ENCODE peak calls at places on chromosomes 6 and 20, in eight cellular contexts. S is tibial nerve, U is K562, C is sigmoid colon, A is transverse colon, I is HepG2, J is stomach, W is suprapubic skin. F is an unnamed sample. For H3K4me1, the result is how much of the 10 kb centered on the place peaks cover.

GRCh38 chr6:15893556-15894253 is 230.9 kb upstream of the DTNBP1 start:
- DNase-seq in S (no peak), U (peak), C (no peak), A (no peak), I (peak), J (no peak), W (no peak), F (no peak)

GRCh38 chr20:53828673-53829085 is 235.0 kb upstream of the ZNF217 start:
- DNase-seq in S (no peak), U (peak), C (peak), A (no peak), I (no peak), J (no peak), W (no peak), F (no peak)

GRCh38 chr20:313948-314347 is 11.4 kb upstream of the SOX12 start:
- DNase-seq in S (no peak), U (no peak), C (no peak), A (no peak), I (peak), J (no peak), W (no peak), F (no peak)

GRCh38 chr20:48706710-48707339 is 121.0 kb downstream of the PREX1 start:
- DNase-seq in S (peak), U (no peak), C (peak), A (no peak), I (no peak), J (no peak), W (no peak), F (no peak)

GRCh38 chr20:16785221-16785620 is 37.1 kb downstream of the OTOR start:
- DNase-seq in S (no peak), U (no peak), C (no peak), A (no peak), I (no peak), J (no peak), W (no peak), F (no peak)

GRCh38 chr6:169858293-169858934 is 107.0 kb downstream of the ERMARD start:
- DNase-seq in S (no peak), U (no peak), C (no peak), A (no peak), I (no peak), J (peak), W (no peak), F (no peak)

GRCh38 chr6:95087394-95088097 is 489.8 kb upstream of the MANEA start:
- DNase-seq in S (no peak), U (no peak), C (no peak), A (no peak), I (peak), J (no peak), W (no peak), F (no peak)

GRCh38 chr20:64277571-64278318 is 22.2 kb downstream of the PCMTD2 start:
- DNase-seq in S (no peak), U (no peak), C (no peak), A (no peak), I (no peak), J (no peak), W (no peak), F (no peak)

GRCh38 chr20:64069614-64070243 is 6.7 kb downstream of the TCEA2 start:
- DNase-seq in S (no peak), U (peak), C (no peak), A (no peak), I (peak), J (peak), W (no peak), F (no peak)

DNA sequence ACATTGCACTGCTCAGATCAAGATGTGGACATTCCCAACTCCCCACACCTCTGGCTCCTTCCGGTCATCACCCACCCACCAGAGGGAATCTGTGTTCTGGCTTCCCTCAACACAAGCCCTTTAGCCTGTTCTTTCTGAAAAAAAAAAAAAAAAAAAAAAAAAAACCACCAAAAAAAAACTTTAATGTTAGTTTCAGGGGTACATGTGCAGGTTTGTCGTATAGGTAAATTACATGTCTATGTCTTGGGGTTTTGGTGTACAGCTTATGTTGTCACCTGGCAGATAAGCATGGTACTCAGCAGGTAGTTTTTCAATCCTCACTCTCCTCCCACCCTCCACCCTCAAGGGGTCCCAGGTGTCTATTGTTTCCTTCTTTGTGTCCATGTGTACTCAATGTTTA is 135.8 kb upstream of the FOXA2 start:
- DNase-seq in S (no peak), U (no peak), C (no peak), A (no peak), I (no peak), J (no peak), W (no peak), F (no peak)
- H3K4me1 ChIP-seq in S (under half), U (under half), C (under half), A (under half), I (under half), J (under half), W (under half), F (under half)

GRCh38 chr20:5920581-5920980 is 29.8 kb downstream of the TRMT6 start:
- DNase-seq in S (no peak), U (no peak), C (no peak), A (no peak), I (no peak), J (no peak), W (no peak), F (no peak)

GRCh38 chr20:5923493-5923892 is 26.8 kb downstream of the TRMT6 start:
- DNase-seq in S (no peak), U (no peak), C (no peak), A (no peak), I (no peak), J (no peak), W (no peak), F (no peak)

GRCh38 chr20:5918856-5919633 is 31.3 kb downstream of the TRMT6 start:
- DNase-seq in S (no peak), U (no peak), C (no peak), A (no peak), I (peak), J (no peak), W (no peak), F (no peak)

GRCh38 chr20:5914859-5915258 is 35.5 kb downstream of the TRMT6 start:
- DNase-seq in S (no peak), U (no peak), C (no peak), A (no peak), I (no peak), J (no peak), W (no peak), F (no peak)

GRCh38 chr20:5919634-5920544 is 30.4 kb downstream of the TRMT6 start:
- DNase-seq in S (no peak), U (no peak), C (no peak), A (no peak), I (no peak), J (no peak), W (no peak), F (no peak)
- TF ChIP-seq EP300 in S (no peak), U (no peak), C (no peak), A (no peak), I (no peak), J (no peak), W (no peak), F (no peak)

DNA sequence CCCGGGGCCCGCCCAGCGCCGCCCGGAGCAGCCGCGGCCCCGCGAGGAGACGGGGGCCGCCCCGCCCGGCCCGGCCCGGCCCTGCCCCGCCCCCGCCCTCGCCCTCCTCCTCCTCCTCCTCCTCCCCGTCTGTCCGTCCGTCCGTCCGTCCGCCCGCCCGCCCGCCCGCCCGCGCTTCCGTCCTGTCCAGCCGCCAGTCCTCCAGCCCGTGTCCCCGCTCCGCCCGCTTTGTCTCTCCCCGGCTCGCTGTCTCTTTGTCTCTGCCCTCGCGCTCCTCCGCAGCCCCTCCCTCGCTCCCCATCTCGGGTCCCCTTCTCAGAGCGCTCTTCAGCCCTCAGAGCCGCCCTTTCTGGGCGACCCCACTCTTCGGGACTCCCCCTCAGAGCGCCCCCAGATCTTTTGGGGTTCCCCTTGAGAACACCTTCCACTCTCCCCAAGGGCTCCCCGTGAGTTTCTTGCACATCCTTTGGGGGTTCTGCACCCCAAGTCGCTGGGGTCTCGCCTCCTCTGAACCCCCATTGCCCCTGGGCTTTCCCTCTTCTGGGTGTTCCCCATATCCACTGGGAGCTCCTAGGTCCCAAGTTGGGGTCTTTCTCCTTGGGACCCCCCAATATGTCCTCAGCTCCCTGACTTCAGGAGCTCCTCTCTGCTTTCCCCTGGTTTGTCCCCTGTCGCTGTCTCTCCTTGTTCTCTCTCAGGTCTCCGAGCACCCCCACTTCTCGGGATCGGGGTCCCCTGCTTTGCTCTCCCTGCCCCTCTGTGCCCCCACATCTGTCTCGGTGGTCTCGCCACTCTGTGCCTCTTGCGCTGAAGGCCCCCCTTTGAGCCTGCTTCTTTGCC is 79.5 kb upstream of the MYL9 start:
- DNase-seq in S (peak), U (peak), C (peak), A (peak), I (no peak), J (peak), W (peak), F (peak)
- TF ChIP-seq POLR2A in S (no peak), U (peak), C (peak), A (no peak), I (no peak), J (no peak), W (no peak), F (no peak)

GRCh38 chr6:156828280-156828703 is 51.1 kb downstream of the ARID1B start:
- DNase-seq in S (no peak), U (no peak), C (no peak), A (no peak), I (peak), J (no peak), W (no peak), F (peak)
- H3K4me1 ChIP-seq in S (under half), U (under half), C (half or more), A (under half), I (under half), J (half or more), W (half or more), F (under half)

GRCh38 chr6:152309648-152310047 is 327.5 kb downstream of the SYNE1 start:
- DNase-seq in S (no peak), U (no peak), C (no peak), A (peak), I (no peak), J (peak), W (no peak), F (no peak)

GRCh38 chr6:152305672-152306071 is 331.5 kb downstream of the SYNE1 start:
- DNase-seq in S (no peak), U (no peak), C (no peak), A (no peak), I (peak), J (no peak), W (no peak), F (no peak)

GRCh38 chr6:152308306-152308705 is 328.9 kb downstream of the SYNE1 start:
- DNase-seq in S (no peak), U (no peak), C (no peak), A (no peak), I (no peak), J (no peak), W (no peak), F (no peak)

GRCh38 chr6:152310371-152310954 is 326.7 kb downstream of the SYNE1 start:
- DNase-seq in S (no peak), U (no peak), C (no peak), A (no peak), I (no peak), J (no peak), W (no peak), F (no peak)

GRCh38 chr6:152309006-152309405 is 328.2 kb downstream of the SYNE1 start:
- DNase-seq in S (no peak), U (no peak), C (no peak), A (no peak), I (no peak), J (no peak), W (no peak), F (no peak)
- TF ChIP-seq EP300 in S (no peak), U (no peak), C (no peak), A (no peak), I (no peak), J (no peak), W (no peak), F (no peak)

DNA sequence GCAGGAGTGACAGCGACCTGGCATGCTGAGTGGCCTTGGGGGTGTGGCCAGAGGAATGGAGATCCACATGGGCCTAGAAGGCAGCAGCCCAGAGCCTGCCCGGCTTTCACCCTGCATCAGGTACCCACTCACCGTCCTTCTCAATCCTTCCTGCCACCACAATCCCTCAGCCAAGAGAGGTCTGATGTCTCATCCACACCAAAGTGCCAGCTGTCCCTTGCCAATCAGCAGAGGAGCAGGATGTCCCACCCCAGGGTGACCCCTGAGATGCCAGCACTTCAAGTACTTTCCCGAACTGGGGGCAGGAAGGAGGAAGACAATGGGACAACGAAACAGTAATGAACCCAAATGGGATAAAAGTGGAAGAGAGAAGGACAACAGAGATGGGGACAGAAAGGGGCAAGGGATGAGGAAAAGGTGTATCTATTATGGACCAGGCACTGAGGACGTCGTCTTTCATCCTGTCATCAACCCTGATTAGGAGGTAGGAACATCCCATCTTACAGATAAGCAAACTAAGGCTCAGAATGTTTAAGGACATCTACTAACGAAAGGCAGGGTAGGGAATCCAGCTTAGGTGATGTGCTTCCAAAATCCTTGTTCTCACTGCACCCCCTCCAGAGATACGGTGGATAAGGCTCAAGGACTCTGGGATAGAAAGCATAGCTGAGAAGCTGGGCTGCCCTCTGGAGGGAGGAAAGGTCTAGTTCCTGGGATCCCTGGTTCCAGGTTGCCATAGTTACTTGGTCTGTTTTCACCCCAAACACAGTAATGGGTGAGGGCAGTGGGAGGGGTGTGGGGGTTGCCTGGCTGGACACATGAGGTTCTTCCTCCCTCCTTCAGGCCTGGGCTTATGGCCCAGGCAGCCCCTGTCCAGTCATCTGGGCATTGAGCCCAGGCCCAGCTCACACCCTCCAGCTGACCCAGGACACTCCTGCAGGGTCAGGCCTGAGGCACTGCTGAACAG is 4.5 kb upstream of the TNXB start:
- DNase-seq in S (peak), U (peak), C (peak), A (peak), I (peak), J (peak), W (peak), F (peak)
- TF ChIP-seq POLR2A in S (no peak), U (no peak), C (no peak), A (no peak), I (peak), J (no peak), W (no peak), F (no peak)

DNA sequence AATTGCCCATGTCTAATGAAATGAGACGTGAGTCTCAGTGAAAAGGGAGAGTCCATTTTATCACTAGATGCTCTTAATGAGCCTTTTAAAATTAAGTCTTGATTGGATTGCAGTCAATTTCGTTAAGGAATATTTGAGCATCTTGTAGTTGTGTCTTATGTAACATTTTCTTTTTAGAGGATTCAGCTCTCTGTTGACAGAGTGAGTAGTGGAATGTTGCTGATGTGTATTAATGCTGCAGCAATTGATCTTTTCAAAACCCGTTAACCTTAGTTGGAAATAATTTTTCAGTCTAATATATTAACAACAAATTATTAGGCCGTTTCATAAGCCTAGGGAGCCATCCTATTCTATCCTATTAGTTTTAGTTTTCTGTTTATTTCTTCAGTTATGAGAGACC is 77.4 kb downstream of the QKI start:
- DNase-seq in S (no peak), U (no peak), C (no peak), A (no peak), I (no peak), J (no peak), W (no peak), F (no peak)
- H3K4me1 ChIP-seq in S (half or more), U (under half), C (half or more), A (under half), I (under half), J (half or more), W (under half), F (under half)